ENCODE peak calls at places on chromosomes 11 and 22, in six cellular contexts. J is dermis blood vessel endothelial cell; Y is activated CD4-positive, alpha-beta T cell treated with anti-CD3 and anti-CD28 coated beads, Interleukin-2, amount 10 ng/mL, durations not matched to agents 7 days and 5 days; K is RWPE1; L is A172; B is stimulated activated CD8-positive, alpha-beta memory T cell treated with anti-CD3 and anti-CD28 coated beads, Interleukin-7, amount 100 ng/mL, for 1 hour. W is an unnamed sample.

GRCh38 chr11:91776660-91777059 is 448.0 kb upstream of the FAT3 start:
- DNase-seq in J (no peak), Y (no peak), K (no peak), L (no peak), B (no peak), W (no peak)

GRCh38 chr11:113179181-113179701 is 135.1 kb upstream of the TTC12 start:
- DNase-seq in J (no peak), Y (no peak), K (no peak), L (no peak), B (no peak), W (no peak)

GRCh38 chr11:134640971-134641968 is 229.2 kb upstream of the B3GAT1 start:
- DNase-seq in J (no peak), Y (no peak), K (no peak), L (no peak), B (no peak), W (no peak)

GRCh38 chr11:12542186-12542935 is 131.9 kb upstream of the TEAD1 start:
- DNase-seq in J (no peak), Y (no peak), K (no peak), L (no peak), B (no peak), W (no peak)

GRCh38 chr22:25700996-25701815 is 40.8 kb upstream of the MYO18B start:
- DNase-seq in J (no peak), Y (no peak), K (no peak), L (no peak), B (no peak), W (peak; percentile 73)

GRCh38 chr11:119218141-119218878 is 12.2 kb downstream of the CBL start:
- DNase-seq in J (peak; percentile 72), Y (no peak), K (peak; percentile 93), L (peak; percentile 91), B (no peak), W (no peak)

GRCh38 chr11:103867481-103867880 is 169.0 kb upstream of the DDI1 start:
- DNase-seq in J (no peak), Y (no peak), K (no peak), L (no peak), B (no peak), W (no peak)

GRCh38 chr11:73227571-73228211 is 9.6 kb downstream of the P2RY2 start:
- DNase-seq in J (no peak), Y (no peak), K (peak; percentile 86), L (no peak), B (no peak), W (no peak)

GRCh38 chr22:25126510-25126909 is 73.1 kb upstream of the CRYBB3 start:
- DNase-seq in J (no peak), Y (no peak), K (no peak), L (no peak), B (no peak), W (no peak)

GRCh38 chr22:19806213-19807160 is 45.9 kb downstream of the TBX1 start:
- DNase-seq in J (peak; percentile 55), Y (no peak), K (peak; percentile 92), L (peak; percentile 66), B (no peak), W (peak; percentile 48)

GRCh38 chr11:15341587-15341986 is 226.9 kb downstream of the INSC start:
- DNase-seq in J (no peak), Y (no peak), K (no peak), L (no peak), B (no peak), W (no peak)

GRCh38 chr11:31956310-31956709 is 134.6 kb upstream of the RCN1 start:
- DNase-seq in J (no peak), Y (no peak), K (no peak), L (no peak), B (no peak), W (no peak)